ENCODE peak calls at places on chromosomes 2 and 18, in six cellular contexts. C, T, W, I, B and E are unnamed samples.

GRCh38 chr2:111918383-111918806 is 20.0 kb downstream of the MERTK start:
- DNase-seq in C (peak), T (peak), W (no peak), I (peak), B (no peak), E (no peak)

GRCh38 chr18:75131455-75132000 is 77.4 kb downstream of the PTGR3 start:
- DNase-seq in C (no peak), T (peak), W (no peak), I (no peak), B (no peak), E (no peak)

GRCh38 chr2:144942516-144943256 is 422.8 kb upstream of the ZEB2 start:
- DNase-seq in C (no peak), T (peak), W (no peak), I (peak), B (no peak), E (peak)

GRCh38 chr2:221347471-221347870 is 224.6 kb downstream of the EPHA4 start:
- DNase-seq in C (no peak), T (peak), W (no peak), I (no peak), B (no peak), E (no peak)

GRCh38 chr18:27188309-27188708 is 3.2 kb upstream of the CHST9 start:
- DNase-seq in C (no peak), T (no peak), W (no peak), I (no peak), B (no peak), E (no peak)

GRCh38 chr2:26317377-26318105 is 28.4 kb upstream of the SELENOI start:
- DNase-seq in C (no peak), T (peak), W (no peak), I (no peak), B (no peak), E (no peak)

GRCh38 chr2:72024451-72025175 is 123.0 kb downstream of the CYP26B1 start:
- DNase-seq in C (no peak), T (no peak), W (no peak), I (no peak), B (no peak), E (no peak)

GRCh38 chr2:99662761-99663341 is 173.0 kb upstream of the REV1 start:
- DNase-seq in C (peak), T (peak), W (no peak), I (peak), B (no peak), E (peak)